ENCODE peak calls at places on chromosomes 12 and 14, in five cellular contexts. M is NCI-H774, J is endothelial cell, Q is NAMALWA, I is iris pigment epithelial cell. A is an unnamed sample.

GRCh38 chr14:74686324-74686723 is 26.6 kb downstream of the AREL1 start:
- DNase-seq in M (no peak), J (no peak), Q (no peak), I (no peak), A (no peak)

GRCh38 chr12:69933115-69933552 is 108.1 kb downstream of the MYRFL start:
- DNase-seq in M (no peak), J (peak; percentile 11), Q (peak; percentile 66), I (no peak), A (no peak)

GRCh38 chr14:59189281-59189821 is 884 bp downstream of the DAAM1 start:
- DNase-seq in M (no peak), J (no peak), Q (peak; percentile 41), I (peak; percentile 45), A (no peak)

GRCh38 chr12:121981456-121981855 is 40.2 kb upstream of the BCL7A start:
- DNase-seq in M (no peak), J (no peak), Q (no peak), I (no peak), A (no peak)

GRCh38 chr14:90566481-90566880 is 169.7 kb downstream of the CALM1 start:
- DNase-seq in M (no peak), J (no peak), Q (no peak), I (no peak), A (no peak)

GRCh38 chr14:64238049-64238448 is 56.1 kb downstream of the ESR2 start:
- DNase-seq in M (no peak), J (no peak), Q (no peak), I (no peak), A (no peak)

GRCh38 chr14:80356413-80356812 is 145.1 kb upstream of the DIO2 start:
- DNase-seq in M (no peak), J (peak; percentile 10), Q (peak; percentile 27), I (peak; percentile 52), A (peak; percentile 28)

GRCh38 chr12:60123443-60124000 is 527.7 kb downstream of the SLC16A7 start:
- DNase-seq in M (no peak), J (no peak), Q (no peak), I (peak; percentile 26), A (no peak)

GRCh38 chr12:21942377-21942703 is 1.1 kb upstream of the ABCC9 start:
- DNase-seq in M (no peak), J (no peak), Q (no peak), I (no peak), A (no peak)

GRCh38 chr14:100135073-100135472 is 24.4 kb downstream of the DEGS2 start:
- DNase-seq in M (no peak), J (no peak), Q (peak; percentile 53), I (no peak), A (no peak)

A was measured in astrocyte of the hippocampus.